ENCODE peak calls at places on chromosome 6, in nine cellular contexts. K, C, Q, N, S, D, F, R and B are unnamed samples.

GRCh38 chr6:123909989-123910388 is 106.3 kb downstream of the NKAIN2 start:
- DNase-seq in K (no peak), C (no peak), Q (no peak), N (no peak), S (no peak), D (no peak), F (no peak), R (no peak), B (no peak)

GRCh38 chr6:27127874-27128795 is 119.4 kb upstream of the PRSS16 start:
- DNase-seq in K (no peak), C (no peak), Q (no peak), N (no peak), S (no peak), D (no peak), F (no peak), R (no peak), B (no peak)

GRCh38 chr6:6678185-6678671 is 89.7 kb downstream of the LY86 start:
- DNase-seq in K (peak), C (no peak), Q (no peak), N (no peak), S (no peak), D (no peak), F (no peak), R (no peak), B (peak)

GRCh38 chr6:125073071-125073470 is 80.5 kb upstream of the TPD52L1 start:
- DNase-seq in K (no peak), C (no peak), Q (no peak), N (no peak), S (no peak), D (no peak), F (no peak), R (no peak), B (no peak)

GRCh38 chr6:134437376-134437775 is 119.5 kb upstream of the SGK1 start:
- DNase-seq in K (peak), C (peak), Q (no peak), N (no peak), S (peak), D (peak), F (no peak), R (no peak), B (peak)

GRCh38 chr6:159168536-159169192 is 536 bp upstream of the FNDC1 start:
- DNase-seq in K (peak), C (no peak), Q (no peak), N (peak), S (peak), D (peak), F (no peak), R (no peak), B (no peak)

GRCh38 chr6:137044366-137045220 is at the start of gene IL20RA:
- DNase-seq in K (no peak), C (no peak), Q (no peak), N (peak), S (peak), D (peak), F (no peak), R (no peak), B (no peak)

GRCh38 chr6:150723857-150724256 is 124.2 kb downstream of the PLEKHG1 start:
- DNase-seq in K (no peak), C (peak), Q (no peak), N (no peak), S (no peak), D (peak), F (no peak), R (no peak), B (peak)

GRCh38 chr6:97203343-97203742 is 79.7 kb downstream of the MMS22L start:
- DNase-seq in K (peak), C (no peak), Q (peak), N (no peak), S (no peak), D (no peak), F (no peak), R (no peak), B (peak)

GRCh38 chr6:106804238-106805016 is 170.1 kb downstream of the CD24 start:
- DNase-seq in K (no peak), C (no peak), Q (no peak), N (no peak), S (no peak), D (peak), F (no peak), R (no peak), B (no peak)

GRCh38 chr6:22024973-22025467 is 271.8 kb downstream of the PRL start:
- DNase-seq in K (no peak), C (no peak), Q (no peak), N (no peak), S (no peak), D (no peak), F (no peak), R (no peak), B (no peak)

GRCh38 chr6:107585815-107586435 is 96.0 kb downstream of the SOBP start:
- DNase-seq in K (no peak), C (no peak), Q (peak), N (no peak), S (no peak), D (no peak), F (no peak), R (no peak), B (no peak)

GRCh38 chr6:26158581-26159416 is 71.6 kb downstream of the HFE start:
- DNase-seq in K (peak), C (no peak), Q (peak), N (peak), S (peak), D (peak), F (peak), R (no peak), B (peak)

GRCh38 chr6:3751019-3751729 is at the start of gene PXDC1:
- DNase-seq in K (peak), C (no peak), Q (no peak), N (no peak), S (peak), D (no peak), F (no peak), R (no peak), B (peak)